ENCODE peak calls at places on chromosomes 4 and X, in ten cellular contexts. A, R, T, L, D, O, Z, X, Q and C are unnamed samples.

GRCh38 chrX:102129473-102129872 is 4.0 kb downstream of the TCEAL2 start:
- DNase-seq in A (no peak), R (peak; percentile 7), T (peak; percentile 12), L (no peak), D (peak; percentile 17), O (no peak), Z (no peak), X (no peak), Q (no peak), C (no peak)

GRCh38 chr4:127006509-127006908 is 626.2 kb upstream of the INTU start:
- DNase-seq in A (no peak), R (peak; percentile 21), T (no peak), L (no peak), D (no peak), O (no peak), Z (no peak), X (no peak), Q (no peak), C (no peak)

GRCh38 chr4:76589402-76589801 is 154.4 kb downstream of the SHROOM3 start:
- DNase-seq in A (no peak), R (no peak), T (no peak), L (no peak), D (no peak), O (peak; percentile 75), Z (no peak), X (no peak), Q (no peak), C (no peak)

GRCh38 chrX:52280812-52281211 is 88.0 kb upstream of the XAGE2 start:
- DNase-seq in A (no peak), R (no peak), T (no peak), L (no peak), D (no peak), O (no peak), Z (no peak), X (no peak), Q (no peak), C (no peak)

GRCh38 chr4:169195032-169195431 is 75.7 kb downstream of the SH3RF1 start:
- DNase-seq in A (no peak), R (no peak), T (no peak), L (no peak), D (no peak), O (no peak), Z (no peak), X (no peak), Q (no peak), C (no peak)

GRCh38 chrX:119708936-119709335 is 16.0 kb upstream of the SEPTIN6 start:
- DNase-seq in A (no peak), R (no peak), T (no peak), L (no peak), D (no peak), O (no peak), Z (no peak), X (no peak), Q (no peak), C (no peak)

GRCh38 chrX:134520860-134521390 is 61.0 kb downstream of the HPRT1 start:
- DNase-seq in A (no peak), R (peak; percentile 14), T (peak; percentile 74), L (peak; percentile 6), D (peak; percentile 72), O (no peak), Z (no peak), X (no peak), Q (no peak), C (no peak)

GRCh38 chrX:18173494-18174180 is 47.0 kb downstream of the BEND2 start:
- DNase-seq in A (no peak), R (peak; percentile 1), T (no peak), L (no peak), D (peak; percentile 88), O (no peak), Z (no peak), X (no peak), Q (no peak), C (no peak)

GRCh38 chr4:61583696-61584095 is 383.6 kb downstream of the ADGRL3 start:
- DNase-seq in A (no peak), R (no peak), T (no peak), L (no peak), D (no peak), O (no peak), Z (no peak), X (no peak), Q (no peak), C (no peak)

GRCh38 chr4:1213336-1213995 is 35.5 kb downstream of the CTBP1 start:
- DNase-seq in A (no peak), R (no peak), T (no peak), L (no peak), D (no peak), O (no peak), Z (no peak), X (no peak), Q (no peak), C (no peak)

GRCh38 chr4:1815096-1815996 is 22.3 kb downstream of the FGFR3 start:
- DNase-seq in A (no peak), R (no peak), T (no peak), L (no peak), D (no peak), O (no peak), Z (no peak), X (no peak), Q (no peak), C (no peak)

GRCh38 chrX:129984196-129984962 is 1.9 kb downstream of the BCORL1 start:
- DNase-seq in A (peak; percentile 49), R (peak; percentile 2), T (no peak), L (peak; percentile 14), D (no peak), O (no peak), Z (peak; percentile 19), X (no peak), Q (no peak), C (no peak)

GRCh38 chr4:185256444-185256843 is 47.0 kb downstream of the SNX25 start:
- DNase-seq in A (peak; percentile 21), R (no peak), T (no peak), L (no peak), D (no peak), O (no peak), Z (no peak), X (no peak), Q (no peak), C (no peak)

GRCh38 chr4:150232029-150232428 is 153.8 kb downstream of the DCLK2 start:
- DNase-seq in A (no peak), R (no peak), T (peak; percentile 59), L (no peak), D (peak; percentile 88), O (no peak), Z (no peak), X (no peak), Q (no peak), C (no peak)

GRCh38 chrX:16797358-16797757 is 11.1 kb downstream of the TXLNG start:
- DNase-seq in A (no peak), R (peak; percentile 11), T (no peak), L (no peak), D (no peak), O (no peak), Z (no peak), X (peak; percentile 6), Q (no peak), C (no peak)

GRCh38 chr4:87978656-87979055 is 3.1 kb downstream of the SPP1 start:
- DNase-seq in A (no peak), R (no peak), T (peak; percentile 6), L (no peak), D (no peak), O (no peak), Z (no peak), X (no peak), Q (no peak), C (no peak)

GRCh38 chr4:106266201-106266600 is 49.8 kb downstream of the TBCK start:
- DNase-seq in A (no peak), R (peak; percentile 39), T (peak; percentile 71), L (no peak), D (peak; percentile 9), O (peak; percentile 26), Z (no peak), X (no peak), Q (peak; percentile 38), C (no peak)

GRCh38 chr4:113584407-113585150 is 177.0 kb downstream of the CAMK2D start:
- DNase-seq in A (no peak), R (no peak), T (peak; percentile 54), L (no peak), D (no peak), O (no peak), Z (no peak), X (no peak), Q (no peak), C (no peak)

GRCh38 chrX:42976729-42977366 is 198.9 kb upstream of the PPP1R2C start:
- DNase-seq in A (no peak), R (no peak), T (no peak), L (no peak), D (no peak), O (no peak), Z (no peak), X (no peak), Q (no peak), C (no peak)

GRCh38 chrX:12971282-12972003 is 3.5 kb upstream of the TMSB4X start:
- DNase-seq in A (peak; percentile 65), R (no peak), T (no peak), L (no peak), D (no peak), O (no peak), Z (no peak), X (peak; percentile 6), Q (no peak), C (no peak)